ENCODE peak calls at places on chromosomes 12 and 14, in six cellular contexts. J is activated naive CD4-positive, alpha-beta T cell; F is Caco-2; Q is GM19239; P is activated CD4-positive, alpha-beta memory T cell treated with anti-CD3 and anti-CD28 coated beads, Interleukin-2, amount 10 ng/mL, durations not matched to agents 7 days and 5 days; Z is left cardiac atrium. K is an unnamed sample.

GRCh38 chr12:52346596-52346995 is 20.7 kb downstream of the KRT85 start:
- DNase-seq in P (no peak), F (no peak), Q (no peak), J (no peak), Z (no peak), K (no peak)

GRCh38 chr12:93336344-93336743 is 41.4 kb upstream of the NUDT4 start:
- DNase-seq in F (no peak), P (no peak), Z (no peak), J (no peak), Q (no peak), K (no peak)

GRCh38 chr12:30695327-30696102 is at the start of gene IPO8:
- DNase-seq in J (peak; percentile 56), P (peak; percentile 84), Q (peak; percentile 78), F (peak; percentile 96), Z (peak; percentile 96), K (peak; percentile 93)

GRCh38 chr12:86249856-86250255 is 6.3 kb downstream of the MGAT4C start:
- DNase-seq in J (no peak), F (no peak), P (no peak), Z (no peak), Q (no peak), K (no peak)

GRCh38 chr14:24817638-24818053 is 183.7 kb upstream of the GZMB start:
- DNase-seq in J (no peak), Q (no peak), P (no peak), Z (no peak), F (peak; percentile 15), K (no peak)

GRCh38 chr12:112664569-112664968 is 127.0 kb upstream of the RPH3A start:
- DNase-seq in P (peak; percentile 19), J (no peak), Z (no peak), Q (no peak), F (peak; percentile 46), K (peak; percentile 62)

GRCh38 chr14:106269451-106270204 is 743.2 kb downstream of the TMEM121 start:
- DNase-seq in J (no peak), Q (no peak), Z (no peak), P (no peak), F (no peak), K (no peak)

GRCh38 chr12:124475295-124476010 is 92.0 kb downstream of the NCOR2 start:
- DNase-seq in Q (no peak), P (no peak), F (no peak), Z (no peak), J (no peak), K (no peak)

GRCh38 chr12:26948309-26948708 is 10.0 kb downstream of the FGFR1OP2 start:
- DNase-seq in Q (no peak), P (no peak), J (no peak), F (no peak), Z (no peak), K (no peak)

GRCh38 chr14:54901380-54902142 is 1.1 kb downstream of the GCH1 start:
- DNase-seq in J (no peak), Q (no peak), F (no peak), Z (no peak), P (peak; percentile 36), K (peak; percentile 24)

GRCh38 chr12:131640436-131640969 is 70.4 kb upstream of the SFSWAP start:
- DNase-seq in F (no peak), J (no peak), P (no peak), Z (no peak), Q (no peak), K (no peak)

GRCh38 chr14:77000340-77001235 is 27.9 kb downstream of the IRF2BPL start:
- DNase-seq in Z (peak; percentile 48), J (no peak), F (no peak), Q (no peak), P (no peak), K (peak; percentile 36)